ENCODE peak calls at places on chromosomes 2 and 18, in seven cellular contexts. A is SK-N-SH, Y is endodermal cell, T is HepG2, R is colonic mucosa, P is mesendoderm, D is fibroblast of lung. L is an unnamed sample.

GRCh38 chr18:11955299-11956029 is 25.8 kb upstream of the IMPA2 start:
- DNase-seq in A (no peak), Y (peak), T (peak), R (no peak), P (peak), D (peak), L (peak)

GRCh38 chr18:58669731-58670379 is 1.4 kb upstream of the MALT1 start:
- DNase-seq in A (no peak), Y (no peak), T (peak), R (peak), P (no peak), D (peak), L (no peak)

GRCh38 chr2:36695746-36696415 is 626 bp upstream of the VIT start:
- DNase-seq in A (peak), Y (peak), T (no peak), R (no peak), P (peak), D (peak), L (no peak)

GRCh38 chr2:121907905-121908304 is 152.5 kb downstream of the TSN start:
- DNase-seq in A (no peak), Y (no peak), T (no peak), R (no peak), P (peak), D (no peak), L (no peak)

GRCh38 chr2:54183281-54183680 is 67.9 kb downstream of the ACYP2 start:
- DNase-seq in A (no peak), Y (no peak), T (no peak), R (no peak), P (no peak), D (no peak), L (no peak)

GRCh38 chr2:149648282-149649030 is 60.9 kb upstream of the MMADHC start:
- DNase-seq in A (no peak), Y (peak), T (no peak), R (peak), P (peak), D (peak), L (no peak)

GRCh38 chr2:191311627-191312026 is 66.4 kb downstream of the MYO1B start:
- DNase-seq in A (no peak), Y (no peak), T (peak), R (peak), P (no peak), D (peak), L (no peak)

GRCh38 chr2:72988041-72988440 is 70.7 kb downstream of the EMX1 start:
- DNase-seq in A (no peak), Y (no peak), T (no peak), R (no peak), P (no peak), D (no peak), L (no peak)

GRCh38 chr2:57864926-57865325 is 181.7 kb upstream of the VRK2 start:
- DNase-seq in A (no peak), Y (no peak), T (no peak), R (no peak), P (no peak), D (no peak), L (no peak)

GRCh38 chr18:35695803-35696202 is 114.3 kb downstream of the GALNT1 start:
- DNase-seq in A (no peak), Y (no peak), T (no peak), R (no peak), P (no peak), D (no peak), L (no peak)

GRCh38 chr2:218839430-218839829 is 7.8 kb upstream of the PRKAG3 start:
- DNase-seq in A (no peak), Y (no peak), T (no peak), R (no peak), P (no peak), D (peak), L (no peak)

GRCh38 chr2:120539937-120540718 is 194.2 kb downstream of the INHBB start:
- DNase-seq in A (peak), Y (peak), T (peak), R (peak), P (peak), D (peak), L (no peak)

GRCh38 chr2:238097988-238098853 is 1.9 kb upstream of the ESPNL start:
- DNase-seq in A (peak), Y (peak), T (no peak), R (peak), P (peak), D (peak), L (peak)

GRCh38 chr2:8752385-8752784 is 70.5 kb downstream of the ID2 start:
- DNase-seq in A (no peak), Y (no peak), T (no peak), R (no peak), P (no peak), D (no peak), L (no peak)

DNA sequence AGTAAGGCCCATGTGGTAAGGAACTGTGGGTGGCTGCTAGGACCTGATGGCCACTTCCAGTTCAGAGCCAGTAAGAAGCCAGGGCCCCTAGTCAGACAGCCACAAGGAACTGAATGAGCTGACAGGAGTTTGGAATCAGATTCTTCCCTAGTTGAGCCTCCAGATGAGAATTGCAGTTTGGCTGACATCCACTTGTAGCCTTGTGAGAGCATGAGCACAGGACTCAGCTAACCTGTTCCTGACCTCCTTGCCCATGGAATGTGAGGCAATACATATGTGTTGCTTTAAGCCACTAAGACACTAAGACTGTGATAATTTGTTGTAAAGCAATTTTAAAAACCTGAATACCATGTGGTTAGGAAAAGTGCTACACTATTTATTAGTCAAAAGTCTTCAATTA is 1.1 kb upstream of the WDR7 start:
- DNase-seq in A (no peak), Y (no peak), T (no peak), R (no peak), P (no peak), D (peak), L (no peak)
- H3K4me3 ChIP-seq in A (no peak), Y (no peak), T (no peak), R (no peak), P (no peak), D (no peak), L (no peak)

GRCh38 chr2:75559633-75560021 is 1.1 kb downstream of the EVA1A start:
- DNase-seq in A (no peak), Y (no peak), T (no peak), R (no peak), P (no peak), D (no peak), L (no peak)
- H3K9ac ChIP-seq in A (peak), Y (no peak), T (peak), R (no peak), P (no peak), D (peak), L (no peak)

GRCh38 chr2:66440011-66440542 is 5.2 kb downstream of the MEIS1 start:
- DNase-seq in A (no peak), Y (peak), T (no peak), R (no peak), P (peak), D (peak), L (no peak)

GRCh38 chr2:66438498-66439290 is 3.8 kb downstream of the MEIS1 start:
- DNase-seq in A (no peak), Y (no peak), T (no peak), R (no peak), P (no peak), D (no peak), L (no peak)

GRCh38 chr2:66439291-66440010 is 4.5 kb downstream of the MEIS1 start:
- DNase-seq in A (peak), Y (peak), T (no peak), R (no peak), P (peak), D (peak), L (no peak)

GRCh38 chr2:66441651-66442365 is 6.9 kb downstream of the MEIS1 start:
- DNase-seq in A (no peak), Y (no peak), T (no peak), R (no peak), P (peak), D (peak), L (no peak)

GRCh38 chr2:66440692-66441091 is 5.8 kb downstream of the MEIS1 start:
- DNase-seq in A (no peak), Y (peak), T (no peak), R (no peak), P (peak), D (peak), L (no peak)
- H3K27ac ChIP-seq in A (no peak), Y (peak), T (no peak), R (no peak), P (no peak), D (peak), L (peak)

DNA sequence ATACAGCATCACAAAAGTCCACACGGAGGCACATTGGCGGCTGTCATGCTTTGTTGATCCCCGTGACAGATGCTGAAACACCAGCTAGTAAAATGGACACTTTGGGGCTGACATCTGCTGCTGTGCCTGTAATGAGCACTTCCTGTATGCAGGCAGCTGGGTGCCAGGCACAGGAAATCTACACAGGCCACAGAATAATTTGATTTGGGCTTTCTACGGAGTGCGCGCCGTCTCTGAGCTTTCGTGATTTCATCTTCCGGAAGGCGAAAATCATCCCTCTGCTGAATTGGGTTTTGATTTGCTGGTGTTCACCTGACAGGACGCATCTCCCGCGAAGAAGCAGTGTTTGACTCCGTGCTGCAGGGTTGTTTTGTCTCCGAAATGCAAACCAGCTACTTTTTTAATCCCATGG is 250.3 kb downstream of the EIPR1 start:
- DNase-seq in A (peak), Y (no peak), T (no peak), R (no peak), P (no peak), D (no peak), L (peak)
- H3K4me3 ChIP-seq in A (no peak), Y (no peak), T (no peak), R (no peak), P (no peak), D (no peak), L (peak)

GRCh38 chr2:172864182-172864581 is 128.5 kb downstream of the RAPGEF4 start:
- DNase-seq in A (no peak), Y (peak), T (peak), R (peak), P (peak), D (peak), L (no peak)
- H3K9ac ChIP-seq in A (no peak), Y (no peak), T (no peak), R (no peak), P (no peak), D (no peak), L (no peak)

GRCh38 chr2:157900684-157901083 is 24.6 kb upstream of the ACVR1 start:
- DNase-seq in A (no peak), Y (no peak), T (no peak), R (no peak), P (no peak), D (no peak), L (no peak)
- H3K27ac ChIP-seq in A (no peak), Y (no peak), T (no peak), R (no peak), P (no peak), D (no peak), L (no peak)

DNA sequence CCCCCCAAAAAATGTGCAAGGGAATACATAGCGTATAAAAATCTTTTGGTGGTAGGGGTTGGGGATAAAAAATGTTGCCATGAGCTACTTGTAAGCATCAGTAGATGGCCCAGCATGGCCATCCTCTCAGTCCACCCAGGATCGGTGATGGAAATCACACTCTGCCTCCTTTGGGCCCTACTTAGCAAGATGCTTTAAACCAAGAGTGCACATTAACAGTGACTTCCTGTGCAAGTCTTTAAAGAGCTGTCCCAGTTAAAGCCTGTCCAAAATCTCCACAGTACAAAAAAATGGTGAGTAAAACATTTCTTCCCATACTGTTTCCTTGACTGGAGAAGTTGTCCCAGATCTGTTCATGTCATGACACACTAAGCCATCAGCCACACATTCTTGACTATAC is 18.0 kb downstream of the ANKRD44 start:
- DNase-seq in A (no peak), Y (no peak), T (no peak), R (no peak), P (no peak), D (no peak), L (no peak)
- H3K4me3 ChIP-seq in A (no peak), Y (no peak), T (no peak), R (no peak), P (no peak), D (no peak), L (no peak)

DNA sequence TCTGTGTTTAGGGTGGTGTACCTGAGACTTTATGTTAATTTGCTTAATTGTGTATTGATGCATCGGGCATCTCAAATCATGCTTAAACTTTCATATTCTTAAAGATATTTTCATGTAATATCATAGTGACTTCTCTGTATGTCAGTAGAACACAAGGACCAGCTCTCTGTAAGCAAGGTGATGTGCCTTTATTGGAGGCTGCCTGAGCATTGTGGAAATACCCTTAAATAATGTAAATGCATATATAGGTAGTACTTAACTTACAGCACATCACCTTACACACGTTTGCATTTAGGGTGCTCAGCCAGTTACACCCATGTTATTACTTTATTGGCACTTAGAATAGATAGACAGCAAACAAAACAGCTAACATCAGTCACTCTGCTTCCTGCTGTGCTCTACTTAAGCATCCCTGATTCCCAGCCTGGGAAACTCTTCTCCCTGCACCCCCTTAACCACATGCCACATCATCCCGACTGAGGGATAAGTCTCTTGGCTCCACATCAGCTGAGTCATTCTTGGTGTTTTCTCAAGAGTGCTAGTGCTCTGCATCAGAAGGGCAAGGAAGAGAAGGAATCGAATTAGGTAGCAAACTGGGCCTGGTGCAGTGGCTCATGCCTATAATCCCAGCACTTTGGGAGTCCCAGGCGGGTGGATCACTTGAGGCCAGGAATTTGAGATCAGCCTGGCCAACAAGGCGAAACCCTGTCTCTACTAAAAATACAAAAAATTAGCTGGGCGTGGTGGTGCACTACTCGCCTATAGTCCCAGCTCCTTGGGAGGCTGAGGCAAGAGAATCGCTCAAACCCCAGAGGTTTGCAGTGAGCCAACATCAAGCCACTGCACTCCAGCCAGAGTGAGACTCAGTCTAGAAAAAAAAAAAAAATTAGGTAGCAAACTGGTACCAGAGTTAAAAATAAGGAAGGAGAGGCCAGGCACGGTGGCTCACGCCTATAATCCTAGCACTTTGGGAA is 108.7 kb downstream of the MAP3K20 start:
- DNase-seq in A (peak), Y (peak), T (no peak), R (peak), P (peak), D (peak), L (no peak)
- H3K9ac ChIP-seq in A (peak), Y (no peak), T (no peak), R (no peak), P (no peak), D (no peak), L (no peak)

GRCh38 chr2:9949992-9950520 is 1.4 kb upstream of the GRHL1 start:
- DNase-seq in A (no peak), Y (no peak), T (no peak), R (no peak), P (no peak), D (no peak), L (no peak)

GRCh38 chr2:9950521-9951271 is 797 bp upstream of the GRHL1 start:
- DNase-seq in A (no peak), Y (peak), T (no peak), R (peak), P (peak), D (no peak), L (no peak)

GRCh38 chr2:9951522-9952285 is at the start of gene GRHL1:
- DNase-seq in A (peak), Y (peak), T (peak), R (peak), P (peak), D (peak), L (no peak)

GRCh38 chr2:9952286-9952737 is 819 bp downstream of the GRHL1 start:
- DNase-seq in A (no peak), Y (peak), T (no peak), R (no peak), P (peak), D (no peak), L (no peak)

DNA sequence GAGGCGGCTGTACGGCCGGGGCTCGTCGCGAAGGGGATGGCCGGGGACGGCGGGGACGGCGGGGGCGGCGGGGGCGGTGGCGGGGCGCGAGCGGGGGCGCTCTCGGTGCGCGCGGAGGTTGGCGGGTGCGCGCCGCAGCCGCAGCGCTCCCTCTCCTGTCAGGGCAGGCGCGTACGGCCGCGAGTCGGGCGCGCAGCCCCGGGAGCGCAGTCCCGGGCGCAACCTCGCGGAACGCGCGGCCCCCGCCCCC is 296 bp upstream of the GRHL1 start:
- DNase-seq in A (no peak), Y (no peak), T (no peak), R (no peak), P (no peak), D (no peak), L (no peak)
- H3K27ac ChIP-seq in A (no peak), Y (no peak), T (peak), R (no peak), P (no peak), D (no peak), L (no peak)

DNA sequence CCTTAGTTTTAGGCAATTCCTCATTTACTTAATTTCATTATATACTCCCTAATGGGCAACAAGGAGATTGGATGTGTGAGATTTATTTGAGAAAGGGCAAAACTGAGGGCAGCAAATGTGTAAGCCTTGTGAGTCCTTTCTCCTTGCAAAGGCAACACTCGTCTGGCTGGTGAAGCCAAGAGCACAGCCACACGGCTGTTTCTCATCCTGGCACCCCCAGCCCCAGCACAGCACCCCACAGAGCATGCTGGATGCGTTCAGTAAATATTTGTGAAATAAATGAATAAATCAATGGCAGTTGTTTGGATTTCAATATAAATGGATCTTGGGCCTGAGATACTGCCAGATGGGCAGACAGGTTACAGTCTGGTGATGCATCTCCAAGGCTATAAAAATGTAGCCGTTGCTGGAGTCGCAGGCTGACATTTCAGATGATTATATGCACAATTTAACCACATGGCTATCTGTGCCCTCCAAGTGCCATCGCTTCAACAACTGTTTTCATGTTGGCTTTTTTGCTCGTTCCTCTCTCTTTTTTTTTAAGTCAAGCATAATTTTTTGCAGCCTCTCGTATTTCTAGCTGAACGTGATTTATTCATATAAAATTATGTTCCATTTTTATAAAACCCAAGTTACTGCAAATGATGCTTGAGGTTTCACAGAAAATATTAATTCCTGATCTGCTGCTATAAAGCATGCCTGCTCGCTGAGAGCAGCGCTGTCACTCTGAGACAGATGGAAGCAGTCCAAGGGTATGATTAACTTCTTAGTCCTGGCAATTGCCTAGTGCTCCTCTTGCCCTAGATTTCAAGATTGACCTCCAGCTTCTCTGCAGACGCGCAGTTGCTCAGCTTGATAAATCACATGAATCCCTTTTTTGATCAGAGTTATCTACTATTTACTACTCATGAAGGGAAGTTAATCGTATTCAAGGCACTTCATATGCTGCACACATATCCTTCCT is 154.3 kb upstream of the REV1 start:
- DNase-seq in A (peak), Y (no peak), T (no peak), R (no peak), P (no peak), D (peak), L (no peak)
- H3K4me3 ChIP-seq in A (no peak), Y (no peak), T (no peak), R (no peak), P (no peak), D (no peak), L (no peak)